ENCODE peak calls at places on chromosomes 12 and 14, in five cellular contexts. One of them, this sample, is unnamed. For H3K36me3 and H3K27me3, the result is how much of the 10 kb centered on the place peaks cover.

GRCh38 chr12:85155791-85156190 is 119.6 kb downstream of the LRRIQ1 start:
- DNase-seq in CD8-positive, alpha-beta memory T cell: no peak
- DNase-seq in tibial artery: no peak
- DNase-seq in psoas muscle: no peak
- DNase-seq in aorta: no peak
- DNase-seq in this sample: no peak

GRCh38 chr12:130776857-130777339 is 60.8 kb upstream of the RIMBP2 start:
- DNase-seq in aorta: no peak
- DNase-seq in tibial artery: no peak
- DNase-seq in psoas muscle: no peak
- DNase-seq in CD8-positive, alpha-beta memory T cell: no peak
- DNase-seq in this sample: no peak

GRCh38 chr14:71212683-71213107 is 305.4 kb downstream of the PCNX1 start:
- DNase-seq in CD8-positive, alpha-beta memory T cell: no peak
- DNase-seq in tibial artery: no peak
- DNase-seq in psoas muscle: no peak
- DNase-seq in aorta: no peak
- DNase-seq in this sample: no peak

GRCh38 chr14:88129306-88130056 is 124.5 kb downstream of the GPR65 start:
- DNase-seq in aorta: no peak
- DNase-seq in psoas muscle: no peak
- DNase-seq in tibial artery: no peak
- DNase-seq in CD8-positive, alpha-beta memory T cell: no peak
- DNase-seq in this sample: peak

GRCh38 chr14:72888636-72889201 is 5.2 kb downstream of the DPF3 start:
- DNase-seq in CD8-positive, alpha-beta memory T cell: no peak
- DNase-seq in tibial artery: no peak
- DNase-seq in aorta: no peak
- DNase-seq in psoas muscle: no peak
- DNase-seq in this sample: no peak

GRCh38 chr12:57839996-57840395 is 6.5 kb downstream of the CTDSP2 start:
- DNase-seq in tibial artery: no peak
- DNase-seq in CD8-positive, alpha-beta memory T cell: no peak
- DNase-seq in aorta: no peak
- DNase-seq in psoas muscle: peak
- DNase-seq in this sample: no peak

GRCh38 chr12:84704851-84705250 is 207.7 kb downstream of the SLC6A15 start:
- DNase-seq in tibial artery: no peak
- DNase-seq in psoas muscle: no peak
- DNase-seq in CD8-positive, alpha-beta memory T cell: no peak
- DNase-seq in aorta: no peak
- DNase-seq in this sample: no peak

GRCh38 chr12:10901427-10901826 is 7.9 kb downstream of the TAS2R13 start:
- DNase-seq in CD8-positive, alpha-beta memory T cell: no peak
- DNase-seq in aorta: no peak
- DNase-seq in psoas muscle: no peak
- DNase-seq in tibial artery: no peak
- DNase-seq in this sample: no peak

GRCh38 chr12:67074072-67074471 is 195.1 kb upstream of the CAND1 start:
- DNase-seq in psoas muscle: no peak
- DNase-seq in tibial artery: no peak
- DNase-seq in CD8-positive, alpha-beta memory T cell: no peak
- DNase-seq in aorta: no peak
- DNase-seq in this sample: no peak

GRCh38 chr12:93541578-93542217 is 30.8 kb upstream of the SOCS2 start:
- DNase-seq in tibial artery: no peak
- DNase-seq in CD8-positive, alpha-beta memory T cell: no peak
- DNase-seq in psoas muscle: no peak
- DNase-seq in aorta: no peak
- DNase-seq in this sample: peak

GRCh38 chr12:63301311-63301710 is 150.3 kb upstream of the AVPR1A start:
- DNase-seq in aorta: no peak
- DNase-seq in psoas muscle: no peak
- DNase-seq in tibial artery: no peak
- DNase-seq in CD8-positive, alpha-beta memory T cell: no peak
- DNase-seq in this sample: no peak

GRCh38 chr14:38101679-38102078 is 106.0 kb upstream of the SSTR1 start:
- DNase-seq in tibial artery: no peak
- DNase-seq in CD8-positive, alpha-beta memory T cell: no peak
- DNase-seq in aorta: no peak
- DNase-seq in psoas muscle: no peak
- DNase-seq in this sample: no peak

GRCh38 chr14:64060648-64061096 is 207.9 kb downstream of the SYNE2 start:
- DNase-seq in tibial artery: no peak
- DNase-seq in aorta: no peak
- DNase-seq in CD8-positive, alpha-beta memory T cell: no peak
- DNase-seq in psoas muscle: no peak
- DNase-seq in this sample: no peak

GRCh38 chr12:80242341-80242740 is 143.0 kb downstream of the OTOGL start:
- DNase-seq in tibial artery: no peak
- DNase-seq in CD8-positive, alpha-beta memory T cell: no peak
- DNase-seq in aorta: no peak
- DNase-seq in psoas muscle: no peak
- DNase-seq in this sample: no peak

GRCh38 chr12:104049278-104050257 is at the start of gene GLT8D2:
- DNase-seq in psoas muscle: peak
- DNase-seq in CD8-positive, alpha-beta memory T cell: no peak
- DNase-seq in aorta: peak
- DNase-seq in tibial artery: peak
- DNase-seq in this sample: peak

GRCh38 chr14:100374891-100375272 is 51.7 kb downstream of the SLC25A47 start:
- DNase-seq in CD8-positive, alpha-beta memory T cell: no peak
- DNase-seq in tibial artery: no peak
- DNase-seq in aorta: no peak
- DNase-seq in psoas muscle: no peak
- DNase-seq in this sample: no peak

GRCh38 chr14:96167224-96168148 is 37.2 kb upstream of the BDKRB2 start:
- DNase-seq in psoas muscle: no peak
- DNase-seq in aorta: no peak
- DNase-seq in CD8-positive, alpha-beta memory T cell: no peak
- DNase-seq in tibial artery: no peak
- DNase-seq in this sample: no peak

GRCh38 chr14:102591372-102591943 is 991 bp upstream of the RCOR1 start:
- DNase-seq in CD8-positive, alpha-beta memory T cell: no peak
- DNase-seq in psoas muscle: peak
- DNase-seq in tibial artery: peak
- DNase-seq in aorta: peak
- DNase-seq in this sample: peak

GRCh38 chr12:47102845-47103666 is 23.3 kb upstream of the AMIGO2 start:
- DNase-seq in CD8-positive, alpha-beta memory T cell: no peak
- DNase-seq in psoas muscle: no peak
- DNase-seq in aorta: no peak
- DNase-seq in tibial artery: no peak
- DNase-seq in this sample: no peak

GRCh38 chr14:92460916-92461579 is 52.5 kb upstream of the RIN3 start:
- DNase-seq in psoas muscle: no peak
- DNase-seq in CD8-positive, alpha-beta memory T cell: no peak
- DNase-seq in aorta: peak
- DNase-seq in tibial artery: no peak
- DNase-seq in this sample: no peak

GRCh38 chr12:124497658-124498057 is 69.8 kb downstream of the NCOR2 start:
- DNase-seq in aorta: peak
- DNase-seq in CD8-positive, alpha-beta memory T cell: no peak
- DNase-seq in psoas muscle: peak
- DNase-seq in tibial artery: peak
- DNase-seq in this sample: no peak

GRCh38 chr12:19946549-19946948 is 421.8 kb upstream of the PDE3A start:
- DNase-seq in CD8-positive, alpha-beta memory T cell: no peak
- DNase-seq in tibial artery: peak
- DNase-seq in aorta: no peak
- DNase-seq in psoas muscle: no peak
- DNase-seq in this sample: no peak

GRCh38 chr12:119180380-119181040 is 1.8 kb downstream of the HSPB8 start:
- DNase-seq in tibial artery: peak
- DNase-seq in CD8-positive, alpha-beta memory T cell: no peak
- DNase-seq in psoas muscle: peak
- DNase-seq in aorta: peak
- DNase-seq in this sample: peak

GRCh38 chr12:11861864-11862600 is 208.7 kb upstream of the BCL2L14 start:
- DNase-seq in aorta: no peak
- DNase-seq in psoas muscle: no peak
- DNase-seq in CD8-positive, alpha-beta memory T cell: no peak
- DNase-seq in tibial artery: no peak
- DNase-seq in this sample: no peak

GRCh38 chr12:56931474-56931978 is 2.7 kb downstream of the SDR9C7 start:
- DNase-seq in psoas muscle: no peak
- DNase-seq in CD8-positive, alpha-beta memory T cell: no peak
- DNase-seq in tibial artery: no peak
- DNase-seq in aorta: no peak
- DNase-seq in this sample: no peak

GRCh38 chr14:65290830-65291229 is 121.7 kb upstream of the FUT8 start:
- DNase-seq in aorta: no peak
- DNase-seq in psoas muscle: no peak
- DNase-seq in CD8-positive, alpha-beta memory T cell: no peak
- DNase-seq in tibial artery: no peak
- DNase-seq in this sample: no peak

GRCh38 chr12:14938301-14938700 is at the start of gene ERP27:
- DNase-seq in psoas muscle: no peak
- DNase-seq in tibial artery: no peak
- DNase-seq in aorta: no peak
- DNase-seq in CD8-positive, alpha-beta memory T cell: no peak
- DNase-seq in this sample: no peak

GRCh38 chr12:114011711-114012110 is 45.6 kb upstream of the RBM19 start:
- DNase-seq in psoas muscle: no peak
- DNase-seq in tibial artery: no peak
- DNase-seq in CD8-positive, alpha-beta memory T cell: no peak
- DNase-seq in aorta: no peak
- DNase-seq in this sample: no peak

GRCh38 chr12:121008347-121009098 is 7.8 kb downstream of the C12orf43 start:
- DNase-seq in tibial artery: no peak
- DNase-seq in psoas muscle: no peak
- DNase-seq in CD8-positive, alpha-beta memory T cell: no peak
- DNase-seq in aorta: no peak
- DNase-seq in this sample: no peak
- H3K36me3 ChIP-seq in tibial artery: under half
- H3K36me3 ChIP-seq in psoas muscle: under half
- H3K36me3 ChIP-seq in CD8-positive, alpha-beta memory T cell: under half
- H3K36me3 ChIP-seq in aorta: under half
- H3K36me3 ChIP-seq in this sample: half or more

GRCh38 chr14:34999500-34999899 is 16.7 kb downstream of the SRP54 start:
- DNase-seq in aorta: no peak
- DNase-seq in psoas muscle: no peak
- DNase-seq in CD8-positive, alpha-beta memory T cell: no peak
- DNase-seq in tibial artery: no peak
- DNase-seq in this sample: no peak

GRCh38 chr14:34994668-34995067 is 11.9 kb downstream of the SRP54 start:
- DNase-seq in CD8-positive, alpha-beta memory T cell: no peak
- DNase-seq in aorta: no peak
- DNase-seq in tibial artery: no peak
- DNase-seq in psoas muscle: no peak
- DNase-seq in this sample: no peak

GRCh38 chr14:34993444-34993843 is 10.7 kb downstream of the SRP54 start:
- DNase-seq in tibial artery: no peak
- DNase-seq in psoas muscle: no peak
- DNase-seq in aorta: no peak
- DNase-seq in CD8-positive, alpha-beta memory T cell: no peak
- DNase-seq in this sample: no peak

GRCh38 chr14:35001624-35002023 is 18.8 kb downstream of the SRP54 start:
- DNase-seq in CD8-positive, alpha-beta memory T cell: no peak
- DNase-seq in psoas muscle: no peak
- DNase-seq in tibial artery: no peak
- DNase-seq in aorta: no peak
- DNase-seq in this sample: no peak

DNA sequence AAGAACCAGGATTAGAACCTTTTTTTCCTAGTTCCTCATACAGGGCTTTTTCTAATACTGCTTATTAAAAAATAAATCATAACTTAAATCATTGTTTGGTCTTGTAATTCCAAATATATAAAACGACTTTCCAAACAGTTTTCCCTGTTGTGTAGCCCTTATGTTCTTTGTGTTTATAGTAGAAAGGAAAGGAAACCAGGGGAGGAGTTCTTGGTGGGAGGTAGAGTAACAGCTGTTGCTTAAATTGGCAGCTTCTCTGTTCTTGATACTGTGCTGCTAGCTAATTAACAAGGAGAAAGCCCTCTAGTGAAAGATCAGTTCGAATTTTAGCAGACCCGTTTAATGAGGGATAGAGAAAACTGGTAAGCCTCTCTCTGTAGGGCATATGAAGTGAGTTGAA is 15.0 kb downstream of the SRP54 start:
- DNase-seq in psoas muscle: no peak
- DNase-seq in tibial artery: no peak
- DNase-seq in aorta: no peak
- DNase-seq in CD8-positive, alpha-beta memory T cell: no peak
- DNase-seq in this sample: no peak
- H3K27me3 ChIP-seq in psoas muscle: under half
- H3K27me3 ChIP-seq in tibial artery: under half
- H3K27me3 ChIP-seq in aorta: under half
- H3K27me3 ChIP-seq in CD8-positive, alpha-beta memory T cell: under half
- H3K27me3 ChIP-seq in this sample: under half

DNA sequence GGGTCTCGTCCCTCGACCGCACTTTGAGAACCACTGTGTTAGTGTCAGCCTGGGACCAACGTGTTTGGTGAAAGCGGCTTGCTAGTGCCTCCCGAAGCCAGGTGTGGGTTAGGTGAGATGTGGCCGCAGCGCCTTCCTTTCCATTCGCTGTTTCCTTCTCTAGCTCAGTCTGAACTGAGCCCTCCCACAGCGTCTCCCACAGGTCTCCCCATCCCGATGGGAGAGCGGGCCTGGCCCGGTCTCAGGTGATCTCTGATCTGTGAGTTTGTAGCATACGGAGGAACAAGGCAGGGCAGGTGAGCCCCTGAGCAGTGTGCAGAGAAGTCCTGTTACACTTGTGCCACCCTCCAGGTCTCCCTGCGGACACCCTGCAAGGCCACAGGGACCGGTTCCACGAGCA is 19.3 kb downstream of the HIP1R start:
- DNase-seq in aorta: no peak
- DNase-seq in CD8-positive, alpha-beta memory T cell: no peak
- DNase-seq in tibial artery: no peak
- DNase-seq in psoas muscle: no peak
- DNase-seq in this sample: no peak
- H3K36me3 ChIP-seq in aorta: under half
- H3K36me3 ChIP-seq in CD8-positive, alpha-beta memory T cell: under half
- H3K36me3 ChIP-seq in tibial artery: under half
- H3K36me3 ChIP-seq in psoas muscle: under half
- H3K36me3 ChIP-seq in this sample: under half

DNA sequence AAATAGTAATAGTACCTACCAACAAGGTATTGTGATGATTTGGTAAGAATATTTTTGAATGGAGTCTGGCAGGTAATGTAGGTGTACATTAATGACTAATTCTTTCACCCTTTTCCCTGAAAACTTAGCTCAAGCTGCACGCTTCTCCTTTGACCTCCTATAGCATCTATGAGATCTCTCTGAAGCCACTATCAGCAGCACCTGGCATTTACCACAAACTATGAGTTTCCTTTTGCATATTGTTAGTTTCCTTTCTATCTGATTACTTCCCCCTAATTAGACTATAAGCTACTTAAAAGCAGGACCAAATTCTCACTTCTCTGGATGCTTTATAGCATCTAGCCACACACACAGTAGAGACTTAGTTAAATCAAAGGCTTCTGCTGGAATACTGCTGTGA is 48.1 kb downstream of the SLC8A3 start:
- DNase-seq in CD8-positive, alpha-beta memory T cell: no peak
- DNase-seq in tibial artery: no peak
- DNase-seq in aorta: no peak
- DNase-seq in psoas muscle: no peak
- DNase-seq in this sample: no peak
- H3K27me3 ChIP-seq in CD8-positive, alpha-beta memory T cell: under half
- H3K27me3 ChIP-seq in tibial artery: under half
- H3K27me3 ChIP-seq in aorta: under half
- H3K27me3 ChIP-seq in psoas muscle: under half
- H3K27me3 ChIP-seq in this sample: under half

GRCh38 chr14:68871392-68871791 is 78.5 kb upstream of the ZFP36L1 start:
- DNase-seq in psoas muscle: no peak
- DNase-seq in CD8-positive, alpha-beta memory T cell: no peak
- DNase-seq in tibial artery: no peak
- DNase-seq in aorta: no peak
- DNase-seq in this sample: no peak
- H3K36me3 ChIP-seq in psoas muscle: under half
- H3K36me3 ChIP-seq in CD8-positive, alpha-beta memory T cell: under half
- H3K36me3 ChIP-seq in tibial artery: half or more
- H3K36me3 ChIP-seq in aorta: under half
- H3K36me3 ChIP-seq in this sample: under half